ENCODE peak calls at places on chromosomes 5 and 9, in nine cellular contexts. S is CD8-positive, alpha-beta T cell; N is tibial artery; U is A549; I is upper lobe of left lung; J is lower lobe of right lung; A is cardiac muscle cell; D is pancreas; K is aorta. Z is an unnamed sample.

GRCh38 chr9:108567571-108567970 is 288.2 kb downstream of the ACTL7B start:
- DNase-seq in S (no peak), N (no peak), U (no peak), I (no peak), J (no peak), A (no peak), D (no peak), K (no peak), Z (no peak)

GRCh38 chr9:36164361-36164760 is 4.8 kb upstream of the CCIN start:
- DNase-seq in S (no peak), N (peak), U (no peak), I (no peak), J (no peak), A (no peak), D (no peak), K (peak), Z (no peak)

GRCh38 chr9:114518599-114519022 is 13.3 kb upstream of the WHRN start:
- DNase-seq in S (no peak), N (no peak), U (no peak), I (no peak), J (no peak), A (no peak), D (no peak), K (no peak), Z (no peak)

GRCh38 chr9:132163457-132163875 is 1.6 kb downstream of the NTNG2 start:
- DNase-seq in S (no peak), N (no peak), U (no peak), I (peak), J (no peak), A (no peak), D (no peak), K (no peak), Z (no peak)

GRCh38 chr9:21506910-21507795 is 25.0 kb upstream of the IFNE start:
- DNase-seq in S (no peak), N (no peak), U (peak), I (no peak), J (no peak), A (peak), D (no peak), K (no peak), Z (no peak)

GRCh38 chr9:134283692-134284265 is 42.5 kb upstream of the RXRA start:
- DNase-seq in S (no peak), N (no peak), U (no peak), I (peak), J (no peak), A (no peak), D (no peak), K (no peak), Z (no peak)

GRCh38 chr9:27047126-27047525 is 41.7 kb upstream of the LRRC19 start:
- DNase-seq in S (no peak), N (no peak), U (no peak), I (no peak), J (no peak), A (no peak), D (no peak), K (no peak), Z (no peak)

GRCh38 chr5:76684756-76685594 is 31.0 kb upstream of the F2R start:
- DNase-seq in S (no peak), N (no peak), U (no peak), I (no peak), J (no peak), A (no peak), D (no peak), K (no peak), Z (no peak)

GRCh38 chr9:31089822-31090221 is 1294.6 kb upstream of the ACO1 start:
- DNase-seq in S (no peak), N (no peak), U (no peak), I (no peak), J (no peak), A (peak), D (no peak), K (no peak), Z (no peak)

GRCh38 chr5:132831095-132831860 is 831 bp upstream of the SHROOM1 start:
- DNase-seq in S (no peak), N (no peak), U (no peak), I (peak), J (no peak), A (no peak), D (no peak), K (no peak), Z (no peak)

GRCh38 chr5:7897014-7897600 is 28.2 kb downstream of the MTRR start:
- DNase-seq in S (peak), N (no peak), U (peak), I (no peak), J (no peak), A (peak), D (no peak), K (no peak), Z (no peak)

GRCh38 chr9:80699551-80699998 is 989.8 kb downstream of the TLE1 start:
- DNase-seq in S (no peak), N (no peak), U (no peak), I (no peak), J (no peak), A (peak), D (no peak), K (no peak), Z (no peak)

GRCh38 chr9:37408933-37409710 is 13.4 kb upstream of the GRHPR start:
- DNase-seq in S (peak), N (no peak), U (no peak), I (peak), J (no peak), A (no peak), D (no peak), K (no peak), Z (no peak)

GRCh38 chr5:2153350-2153749 is 270.6 kb upstream of the IRX4 start:
- DNase-seq in S (no peak), N (no peak), U (no peak), I (no peak), J (no peak), A (no peak), D (no peak), K (no peak), Z (no peak)

GRCh38 chr9:134230942-134231325 is 66.6 kb upstream of the RNU6ATAC start:
- DNase-seq in S (no peak), N (no peak), U (no peak), I (peak), J (no peak), A (no peak), D (no peak), K (no peak), Z (no peak)

GRCh38 chr5:81530919-81531318 is 137.0 kb upstream of the ACOT12 start:
- DNase-seq in S (no peak), N (no peak), U (no peak), I (no peak), J (no peak), A (no peak), D (no peak), K (no peak), Z (no peak)

GRCh38 chr5:68830499-68830898 is 263.3 kb upstream of the SLC30A5 start:
- DNase-seq in S (no peak), N (no peak), U (no peak), I (no peak), J (no peak), A (no peak), D (no peak), K (no peak), Z (no peak)

GRCh38 chr9:37994639-37995347 is 74.2 kb downstream of the SHB start:
- DNase-seq in S (no peak), N (peak), U (no peak), I (peak), J (peak), A (peak), D (peak), K (peak), Z (peak)

GRCh38 chr9:115671236-115671770 is 482.3 kb upstream of the PAPPA start:
- DNase-seq in S (no peak), N (no peak), U (no peak), I (no peak), J (no peak), A (no peak), D (no peak), K (no peak), Z (no peak)

GRCh38 chr5:159099049-159099760 is 511 bp downstream of the EBF1 start:
- DNase-seq in S (peak), N (no peak), U (peak), I (peak), J (peak), A (peak), D (no peak), K (peak), Z (no peak)

GRCh38 chr5:31471916-31472315 is 60.0 kb downstream of the DROSHA start:
- DNase-seq in S (no peak), N (no peak), U (no peak), I (no peak), J (no peak), A (no peak), D (no peak), K (no peak), Z (no peak)

GRCh38 chr9:133715866-133716563 is 22.1 kb downstream of the SARDH start:
- DNase-seq in S (peak), N (peak), U (no peak), I (peak), J (no peak), A (peak), D (peak), K (peak), Z (no peak)

GRCh38 chr9:135524130-135524861 is 3.1 kb downstream of the LCN1 start:
- DNase-seq in S (no peak), N (peak), U (no peak), I (peak), J (no peak), A (peak), D (no peak), K (peak), Z (no peak)

GRCh38 chr5:145260670-145261069 is 574.5 kb downstream of the PRELID2 start:
- DNase-seq in S (no peak), N (no peak), U (no peak), I (no peak), J (no peak), A (no peak), D (no peak), K (no peak), Z (no peak)

GRCh38 chr9:99269429-99269828 is 47.3 kb downstream of the SEC61B start:
- DNase-seq in S (no peak), N (no peak), U (no peak), I (no peak), J (no peak), A (peak), D (no peak), K (no peak), Z (no peak)

GRCh38 chr9:20382460-20383071 is 239.7 kb downstream of the MLLT3 start:
- DNase-seq in S (no peak), N (no peak), U (peak), I (no peak), J (no peak), A (peak), D (no peak), K (no peak), Z (no peak)

GRCh38 chr9:37968228-37968672 is 64.3 kb upstream of the SLC25A51 start:
- DNase-seq in S (no peak), N (no peak), U (peak), I (no peak), J (no peak), A (peak), D (no peak), K (peak), Z (no peak)

GRCh38 chr5:53453898-53454837 is 26.3 kb upstream of the FST start:
- DNase-seq in S (no peak), N (no peak), U (no peak), I (no peak), J (no peak), A (no peak), D (no peak), K (no peak), Z (no peak)

DNA sequence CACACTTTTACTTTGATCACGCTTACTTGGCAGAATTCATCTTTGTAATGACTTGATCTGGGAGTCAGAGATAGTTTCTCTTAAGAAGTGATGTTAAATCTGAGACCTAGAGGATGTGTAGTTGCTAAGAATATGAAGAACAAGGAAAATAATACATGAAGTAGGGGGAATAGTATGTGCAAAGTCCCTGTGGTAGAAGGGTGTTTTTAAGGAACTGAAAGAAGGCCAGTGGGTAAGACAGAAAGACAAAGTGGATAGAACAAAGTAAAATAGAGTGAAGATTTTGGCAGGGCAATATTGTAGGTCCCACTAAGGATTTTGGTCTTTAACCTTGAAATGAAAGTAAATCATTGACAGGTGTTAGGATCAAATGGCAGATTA is 17.8 kb upstream of the MSANTD3 start:
- DNase-seq in S (no peak), N (no peak), U (no peak), I (no peak), J (no peak), A (no peak), D (no peak), K (no peak), Z (no peak)
- H3K27ac ChIP-seq in S (no peak), N (no peak), U (no peak), I (no peak), J (no peak), A (no peak), D (no peak), K (no peak), Z (no peak)

DNA sequence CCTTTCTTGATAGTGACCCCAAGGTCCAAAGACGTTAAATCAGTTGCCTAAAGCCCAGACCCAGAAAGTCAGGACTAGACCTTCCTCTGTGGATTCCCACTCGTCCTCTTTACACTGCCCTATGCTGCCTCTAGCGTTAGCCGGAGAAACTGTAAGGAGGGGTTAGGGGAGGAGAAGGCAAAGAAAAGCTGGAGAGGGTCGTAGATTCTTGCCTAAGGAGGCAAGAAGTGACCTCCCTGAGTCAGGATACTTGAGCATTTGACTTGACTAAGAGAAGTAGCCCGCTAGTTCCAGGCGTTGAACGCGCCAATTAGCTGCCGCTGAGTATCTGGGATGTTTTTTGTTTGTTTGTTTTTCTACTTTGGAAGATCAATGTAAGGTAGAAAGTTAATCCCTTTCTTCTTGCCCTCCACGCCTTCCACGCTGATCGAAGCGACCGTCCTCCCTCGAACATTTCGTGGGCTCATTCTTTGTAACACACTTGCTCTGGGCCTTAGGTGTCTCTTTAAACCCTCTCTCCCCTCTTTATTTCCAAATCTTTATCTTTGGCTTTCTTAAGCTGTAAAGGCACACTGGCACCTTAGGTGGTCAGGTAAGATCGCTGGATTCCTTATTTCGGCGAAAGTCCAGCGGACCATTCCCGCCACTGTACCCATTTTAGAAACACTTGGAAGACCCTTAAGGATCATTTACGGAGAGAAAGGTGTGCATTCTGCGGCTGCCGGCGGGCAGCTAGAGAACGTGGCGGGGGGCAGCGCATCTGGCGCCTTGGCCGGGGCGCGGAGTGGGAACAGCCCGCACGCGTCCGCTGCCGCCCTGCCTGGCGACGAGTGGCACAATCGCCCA is 5.1 kb upstream of the RGMB start:
- DNase-seq in S (peak), N (no peak), U (peak), I (no peak), J (peak), A (peak), D (peak), K (no peak), Z (peak)
- H3K27ac ChIP-seq in S (no peak), N (peak), U (peak), I (no peak), J (no peak), A (no peak), D (no peak), K (no peak), Z (peak)

GRCh38 chr5:82684153-82684552 is 393.0 kb downstream of the TMEM167A start:
- DNase-seq in S (no peak), N (no peak), U (no peak), I (no peak), J (no peak), A (no peak), D (no peak), K (no peak), Z (no peak)
- H3K27ac ChIP-seq in S (no peak), N (no peak), U (no peak), I (no peak), J (no peak), A (no peak), D (no peak), K (no peak), Z (no peak)

DNA sequence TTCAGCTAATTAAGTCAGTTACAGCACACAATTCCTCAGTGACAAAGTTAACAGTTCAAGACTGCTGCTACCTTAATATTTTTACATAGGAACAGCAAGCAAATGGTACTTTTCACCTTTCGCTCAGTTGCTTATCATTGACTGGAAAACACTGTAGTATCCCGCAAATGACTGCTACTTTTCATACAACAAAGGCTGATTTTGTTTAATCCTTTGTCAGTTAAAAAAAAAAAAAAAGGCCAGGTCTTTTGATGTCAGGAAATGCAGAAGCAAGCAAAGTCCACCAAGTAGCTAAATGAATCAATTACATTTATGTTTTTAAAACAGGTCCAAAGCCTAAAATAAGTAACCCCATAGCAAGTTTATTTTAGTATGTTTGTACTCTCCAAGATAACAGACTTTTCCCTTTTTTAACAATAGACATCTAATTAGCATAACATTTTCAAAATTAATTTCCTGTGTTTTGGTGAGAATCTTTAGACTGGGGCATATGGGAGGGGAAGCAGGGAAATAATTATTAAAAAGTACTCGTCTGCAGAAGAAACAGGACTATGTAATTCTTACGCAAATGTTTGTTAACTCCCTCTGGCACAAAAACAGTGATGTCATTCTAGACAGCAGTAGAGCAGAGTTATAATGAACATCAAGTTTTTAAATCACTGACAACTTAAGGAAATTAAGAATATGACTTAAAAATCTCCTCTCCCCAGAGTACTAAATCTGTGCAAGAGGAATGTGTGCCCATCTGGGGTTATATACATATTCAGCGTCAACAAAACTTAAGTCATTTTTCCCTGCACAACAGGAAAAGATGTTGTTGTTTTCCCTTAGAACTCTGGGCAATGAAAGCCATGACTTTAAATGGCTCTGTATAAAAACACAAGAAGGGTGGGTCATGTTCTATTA is 9.6 kb downstream of the PFDN1 start:
- DNase-seq in S (no peak), N (no peak), U (no peak), I (no peak), J (no peak), A (peak), D (no peak), K (no peak), Z (no peak)
- H3K27ac ChIP-seq in S (no peak), N (peak), U (peak), I (peak), J (peak), A (peak), D (no peak), K (peak), Z (peak)

DNA sequence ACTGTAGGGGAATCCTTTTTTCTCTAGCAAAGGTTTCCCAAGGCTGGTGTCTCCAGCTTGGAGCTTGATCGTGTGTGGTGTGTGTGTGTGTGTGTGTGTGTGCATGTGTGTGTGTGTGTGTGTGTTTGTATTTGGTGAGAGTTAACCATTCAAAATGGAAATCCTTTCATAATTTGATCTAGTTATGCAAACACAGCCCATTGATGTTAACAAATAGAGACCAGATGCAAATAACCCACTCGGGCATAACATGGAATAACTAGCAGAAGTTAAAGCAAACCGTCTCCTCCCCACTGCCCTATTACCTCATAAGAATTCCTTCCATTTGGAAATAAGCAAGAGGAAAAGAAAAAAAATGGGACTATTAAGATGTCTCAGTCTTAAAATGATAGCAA is 24.9 kb upstream of the ZSWIM6 start:
- DNase-seq in S (no peak), N (no peak), U (no peak), I (no peak), J (no peak), A (no peak), D (no peak), K (no peak), Z (no peak)
- H3K27ac ChIP-seq in S (no peak), N (no peak), U (peak), I (no peak), J (no peak), A (no peak), D (no peak), K (no peak), Z (no peak)